ENCODE peak calls at places on chromosome 20, in six cellular contexts. Z is testis; Y is fibroblast of lung; S is H1; C is CD8-positive, alpha-beta T cell; L is OCI-LY7. O is an unnamed sample.

GRCh38 chr20:32893878-32894483 is 35.3 kb downstream of the EFCAB8 start:
- DNase-seq in S (peak; percentile 85), L (peak; percentile 34), Z (peak; percentile 65), Y (peak; percentile 6), C (no peak), O (peak; percentile 92)

GRCh38 chr20:38275815-38276550 is 15.4 kb upstream of the KIAA1755 start:
- DNase-seq in Y (peak; percentile 88), Z (no peak), S (no peak), L (no peak), C (no peak), O (no peak)

GRCh38 chr20:8408587-8409307 is 276.7 kb downstream of the PLCB1 start:
- DNase-seq in Y (no peak), Z (no peak), S (no peak), L (no peak), C (no peak), O (no peak)

GRCh38 chr20:36284751-36285150 is 21.4 kb upstream of the DLGAP4 start:
- DNase-seq in L (no peak), Y (no peak), S (no peak), C (no peak), Z (no peak), O (no peak)

GRCh38 chr20:48878849-48879248 is 42.7 kb upstream of the ARFGEF2 start:
- DNase-seq in Y (no peak), L (no peak), Z (no peak), S (no peak), C (no peak), O (no peak)

GRCh38 chr20:46850896-46851295 is 43.7 kb upstream of the EYA2 start:
- DNase-seq in S (no peak), C (no peak), Z (no peak), L (no peak), Y (no peak), O (no peak)

GRCh38 chr20:12166053-12166717 is 248.5 kb downstream of the BTBD3 start:
- DNase-seq in Z (peak; percentile 73), Y (peak; percentile 96), S (no peak), L (no peak), C (no peak), O (no peak)

GRCh38 chr20:37362821-37363220 is 16.9 kb downstream of the SRC start:
- DNase-seq in Z (no peak), L (no peak), C (no peak), Y (no peak), S (no peak), O (no peak)

GRCh38 chr20:50512323-50512722 is 2.1 kb downstream of the PTPN1 start:
- DNase-seq in S (no peak), L (no peak), C (no peak), Z (no peak), Y (no peak), O (no peak)

GRCh38 chr20:49132995-49133451 is 55.1 kb downstream of the STAU1 start:
- DNase-seq in C (no peak), L (peak; percentile 76), S (no peak), Z (no peak), Y (peak; percentile 84), O (peak; percentile 57)

GRCh38 chr20:1898496-1899168 is 3.4 kb downstream of the SIRPA start:
- DNase-seq in L (no peak), C (no peak), Y (no peak), S (no peak), Z (no peak), O (no peak)

GRCh38 chr20:23334111-23334510 is 16.5 kb upstream of the NXT1 start:
- DNase-seq in Y (no peak), L (no peak), S (no peak), Z (no peak), C (no peak), O (no peak)

GRCh38 chr20:52411611-52412010 is 220.0 kb upstream of the ZFP64 start:
- DNase-seq in Z (no peak), L (no peak), Y (no peak), S (no peak), C (no peak), O (no peak)

GRCh38 chr20:8647868-8648495 is 420.9 kb upstream of the PLCB4 start:
- DNase-seq in S (no peak), Y (no peak), L (peak; percentile 13), C (no peak), Z (peak; percentile 22), O (no peak)

GRCh38 chr20:11090751-11091150 is 417.0 kb upstream of the JAG1 start:
- DNase-seq in L (no peak), Y (no peak), C (no peak), Z (no peak), S (no peak), O (no peak)

GRCh38 chr20:52150440-52151258 is 40.9 kb downstream of the ZFP64 start:
- DNase-seq in S (no peak), Y (peak; percentile 60), C (no peak), Z (peak; percentile 52), L (peak; percentile 51), O (peak; percentile 58)

GRCh38 chr20:18213002-18213401 is 75.3 kb upstream of the ZNF133 start:
- DNase-seq in L (no peak), S (peak; percentile 13), Y (no peak), C (no peak), Z (no peak), O (no peak)

GRCh38 chr20:21526776-21527175 is 12.9 kb upstream of the NKX2-2 start:
- DNase-seq in S (no peak), C (no peak), Y (no peak), Z (no peak), L (no peak), O (no peak)

GRCh38 chr20:52001999-52002666 is 189.4 kb downstream of the ZFP64 start:
- DNase-seq in S (no peak), C (no peak), Z (no peak), L (peak; percentile 25), Y (no peak), O (no peak)

GRCh38 chr20:32945710-32946221 is 58.5 kb downstream of the SUN5 start:
- DNase-seq in C (no peak), Y (peak; percentile 34), L (peak; percentile 43), Z (no peak), S (peak; percentile 43), O (no peak)

GRCh38 chr20:46430921-46431712 is 24.7 kb upstream of the ELMO2 start:
- DNase-seq in Z (no peak), S (no peak), L (no peak), Y (no peak), C (no peak), O (no peak)

GRCh38 chr20:6886065-6886729 is 118.7 kb downstream of the BMP2 start:
- DNase-seq in Y (no peak), L (no peak), Z (peak; percentile 17), C (no peak), S (no peak), O (peak; percentile 52)

GRCh38 chr20:46701556-46701955 is 7.9 kb upstream of the SLC2A10 start:
- DNase-seq in S (no peak), Z (no peak), L (no peak), Y (no peak), C (no peak), O (no peak)

GRCh38 chr20:31638317-31638716 is 605 bp downstream of the COX4I2 start:
- DNase-seq in Y (no peak), C (no peak), S (no peak), Z (no peak), L (no peak), O (no peak)

GRCh38 chr20:9515761-9516657 is 1.6 kb downstream of the LAMP5 start:
- DNase-seq in Z (no peak), C (no peak), S (peak; percentile 74), L (no peak), Y (no peak), O (peak; percentile 79)

GRCh38 chr20:18313410-18313809 is 25.1 kb downstream of the ZNF133 start:
- DNase-seq in Y (no peak), C (no peak), Z (no peak), L (no peak), S (no peak), O (no peak)

GRCh38 chr20:5080384-5080877 is 39.3 kb downstream of the PCNA start:
- DNase-seq in C (no peak), L (peak; percentile 40), Z (peak; percentile 68), Y (peak; percentile 69), S (no peak), O (no peak)
- TF ChIP-seq CTCF in C (no peak), L (no peak), Z (no peak), Y (no peak), S (no peak), O (no peak)

DNA sequence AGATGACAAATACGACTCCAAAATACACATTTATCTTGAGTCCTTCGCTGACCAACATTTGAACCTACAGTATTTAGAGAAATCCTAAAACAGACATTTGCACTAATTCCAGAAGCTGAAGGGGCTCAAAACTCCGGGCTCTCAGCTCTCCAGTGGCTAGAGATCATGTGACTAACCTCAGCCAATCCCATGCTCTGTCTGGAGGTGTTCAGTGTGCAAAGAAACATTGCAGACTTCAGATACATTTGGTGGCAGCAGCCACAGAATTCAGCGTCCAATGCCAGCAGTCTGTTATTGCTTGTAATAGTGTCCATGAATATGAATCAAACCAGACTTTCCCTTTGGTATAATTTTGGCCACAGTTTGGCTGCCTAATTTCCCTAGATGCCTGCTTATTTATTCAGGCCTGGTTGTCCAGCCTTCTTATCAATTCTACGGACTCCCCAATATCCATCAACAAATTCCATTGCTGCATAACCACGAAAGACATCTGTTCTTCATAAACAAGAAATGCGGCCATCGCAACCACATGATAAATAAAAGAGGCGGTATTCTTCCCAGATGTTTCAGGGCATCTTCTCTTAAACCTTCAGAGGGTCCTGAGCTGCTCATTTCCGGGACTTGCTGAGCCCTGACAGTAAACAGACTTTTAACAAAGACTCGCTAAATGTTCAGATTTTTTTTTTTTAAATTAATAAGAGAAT is 14.5 kb upstream of the CYP24A1 start:
- DNase-seq in C (no peak), S (no peak), Y (no peak), L (no peak), Z (peak; percentile 41), O (no peak)
- H3K9me3 ChIP-seq in C (no peaks in the 10 kb centered on the region), S (no peaks in the 10 kb centered on the region), Y (no peaks in the 10 kb centered on the region), L (no peaks in the 10 kb centered on the region), Z (no peaks in the 10 kb centered on the region), O (no peaks in the 10 kb centered on the region)

DNA sequence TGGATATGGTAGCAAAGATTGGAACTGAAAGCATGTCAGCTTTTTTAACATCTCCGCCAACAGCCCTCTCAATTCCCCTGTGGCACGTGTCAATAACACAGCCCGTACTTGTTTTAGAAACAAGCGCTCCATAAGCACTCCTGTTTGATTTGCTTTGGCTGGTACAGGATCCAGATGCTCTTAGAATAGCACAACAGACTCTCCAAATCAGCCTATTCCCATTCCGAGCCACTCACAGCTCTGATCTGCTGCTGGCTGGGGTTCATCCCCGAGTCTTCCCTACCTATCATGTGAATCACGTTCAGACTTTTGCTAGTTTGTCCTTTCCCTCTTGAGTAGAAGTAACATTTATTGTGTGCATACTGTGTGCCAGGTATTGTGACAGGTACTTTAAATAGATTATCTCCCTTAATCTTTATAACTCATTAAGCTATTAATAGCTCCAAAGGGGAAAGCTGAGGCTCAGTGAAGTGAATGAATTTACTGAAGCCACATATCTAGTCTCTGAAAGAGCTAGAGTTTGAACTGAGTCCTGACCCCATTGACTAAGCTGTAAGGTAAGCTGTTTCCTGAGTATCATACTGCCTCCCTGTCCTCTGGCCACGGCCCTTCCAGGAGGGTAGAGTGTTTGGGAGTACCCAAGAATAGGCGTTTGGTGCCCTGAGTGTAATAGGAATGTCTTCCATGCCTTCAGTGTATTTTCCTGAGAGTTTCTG is 46.7 kb downstream of the RALY start:
- DNase-seq in C (no peak), Z (no peak), L (no peak), S (no peak), Y (no peak), O (no peak)
- H3K4me1 ChIP-seq in C (peaks cover 69% of the 10 kb centered on the region), Z (peaks cover 21% of the 10 kb centered on the region), L (peaks cover 3% of the 10 kb centered on the region), S (peaks cover 4% of the 10 kb centered on the region), Y (peaks cover 7% of the 10 kb centered on the region), O (peaks cover 15% of the 10 kb centered on the region)

GRCh38 chr20:3407426-3408250 is at the start of gene DNAAF9:
- DNase-seq in Y (peak; percentile 64), L (peak; percentile 9), C (peak; percentile 66), S (peak; percentile 84), Z (peak; percentile 82), O (peak; percentile 92)
- TF ChIP-seq CTCF in Y (no peak), L (no peak), C (no peak), S (peak; percentile 73), Z (peak; percentile 43), O (peak; percentile 76)

O was measured in endodermal cell.